ENCODE peak calls at places on chromosomes 6 and 20, in ten cellular contexts. N, I, A, H, S, R, M, Z, F and Y are unnamed samples.

GRCh38 chr6:33758807-33759206 is 12.1 kb upstream of the IP6K3 start:
- DNase-seq in N (no peak), I (no peak), A (no peak), H (no peak), S (peak; percentile 40), R (no peak), M (no peak), Z (no peak), F (no peak), Y (peak; percentile 54)

GRCh38 chr6:15663057-15663638 is 320 bp upstream of the DTNBP1 start:
- DNase-seq in N (peak; percentile 79), I (no peak), A (no peak), H (no peak), S (peak; percentile 74), R (no peak), M (peak; percentile 95), Z (no peak), F (peak; percentile 32), Y (peak; percentile 40)

GRCh38 chr6:83707829-83708545 is 914 bp downstream of the SNAP91 start:
- DNase-seq in N (peak; percentile 5), I (peak; percentile 65), A (no peak), H (no peak), S (peak; percentile 1), R (no peak), M (peak; percentile 69), Z (peak; percentile 50), F (peak; percentile 5), Y (no peak)

GRCh38 chr6:32196682-32197616 is 4.5 kb upstream of the GPSM3 start:
- DNase-seq in N (peak; percentile 53), I (peak; percentile 67), A (no peak), H (no peak), S (peak; percentile 50), R (peak; percentile 47), M (peak; percentile 56), Z (no peak), F (peak; percentile 6), Y (no peak)

GRCh38 chr6:26234421-26235239 is 130.4 kb upstream of the BTN3A2 start:
- DNase-seq in N (peak; percentile 89), I (peak; percentile 85), A (peak; percentile 73), H (no peak), S (peak; percentile 87), R (peak; percentile 90), M (peak; percentile 71), Z (peak; percentile 78), F (peak; percentile 69), Y (peak; percentile 70)

GRCh38 chr6:152271681-152272464 is 365.3 kb downstream of the SYNE1 start:
- DNase-seq in N (no peak), I (no peak), A (no peak), H (no peak), S (no peak), R (no peak), M (no peak), Z (no peak), F (peak; percentile 92), Y (peak; percentile 92)

GRCh38 chr20:8151371-8151770 is 19.3 kb downstream of the PLCB1 start:
- DNase-seq in N (peak; percentile 92), I (no peak), A (no peak), H (no peak), S (no peak), R (no peak), M (no peak), Z (no peak), F (peak; percentile 75), Y (no peak)

GRCh38 chr6:25050356-25050755 is 114.6 kb upstream of the RIPOR2 start:
- DNase-seq in N (peak; percentile 90), I (no peak), A (no peak), H (no peak), S (peak; percentile 92), R (no peak), M (no peak), Z (no peak), F (peak; percentile 90), Y (peak; percentile 68)

GRCh38 chr6:166822609-166823008 is 133.7 kb downstream of the RNASET2 start:
- DNase-seq in N (no peak), I (no peak), A (no peak), H (no peak), S (no peak), R (no peak), M (no peak), Z (no peak), F (no peak), Y (no peak)

GRCh38 chr20:46631212-46631869 is 19.9 kb downstream of the SLC13A3 start:
- DNase-seq in N (no peak), I (no peak), A (peak; percentile 66), H (no peak), S (peak; percentile 12), R (no peak), M (peak; percentile 39), Z (no peak), F (no peak), Y (peak; percentile 50)

GRCh38 chr6:129774697-129775447 is 64.9 kb upstream of the ARHGAP18 start:
- DNase-seq in N (peak; percentile 76), I (peak; percentile 93), A (peak; percentile 57), H (peak; percentile 69), S (peak; percentile 80), R (peak; percentile 86), M (peak; percentile 49), Z (peak; percentile 86), F (peak; percentile 61), Y (peak; percentile 70)

GRCh38 chr6:5582758-5583157 is 321.4 kb downstream of the FARS2 start:
- DNase-seq in N (no peak), I (no peak), A (no peak), H (no peak), S (peak; percentile 16), R (no peak), M (no peak), Z (no peak), F (no peak), Y (no peak)

GRCh38 chr6:169635345-169635744 is 66.5 kb downstream of the WDR27 start:
- DNase-seq in N (no peak), I (no peak), A (peak; percentile 15), H (no peak), S (no peak), R (no peak), M (peak; percentile 25), Z (no peak), F (no peak), Y (no peak)

DNA sequence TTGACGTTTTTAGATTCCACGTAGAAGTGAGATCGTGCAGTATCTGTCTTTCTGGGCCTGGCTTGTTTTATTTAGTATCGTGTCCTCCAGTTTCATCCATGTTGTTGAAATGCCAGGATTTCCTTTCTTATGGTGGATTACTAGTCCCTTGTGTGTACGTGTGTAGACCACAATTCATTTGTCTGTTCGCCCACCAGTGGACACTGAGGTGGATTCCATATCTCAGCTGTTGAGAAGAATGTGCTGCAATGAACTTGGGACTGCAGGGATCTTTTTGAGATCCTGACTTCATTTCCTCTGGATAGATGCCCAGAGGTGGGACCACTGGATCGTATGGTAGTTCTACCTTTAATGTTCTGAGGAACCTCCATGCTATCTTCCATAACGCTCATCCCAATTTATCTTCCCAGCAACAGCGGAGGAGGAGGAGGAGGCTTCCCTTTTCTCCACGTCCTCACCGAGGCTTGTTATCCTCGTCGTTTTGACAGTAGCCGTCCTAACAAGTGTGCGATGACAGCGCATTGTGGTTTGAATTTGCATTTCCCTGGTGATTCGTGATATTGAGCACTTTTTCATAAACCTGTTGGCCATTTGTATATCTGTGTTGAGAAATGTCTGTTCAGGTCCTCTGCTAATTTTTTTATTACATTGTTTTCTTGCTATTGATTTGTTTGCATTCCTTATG is 62.4 kb downstream of the CDH4 start:
- DNase-seq in N (no peak), I (no peak), A (no peak), H (no peak), S (no peak), R (no peak), M (no peak), Z (no peak), F (no peak), Y (peak; percentile 43)
- H3K27me3 ChIP-seq in N (no peaks in the 10 kb centered on the region), I (peaks cover 7% of the 10 kb centered on the region), A (peaks cover 7% of the 10 kb centered on the region), H (no peaks in the 10 kb centered on the region), S (no peaks in the 10 kb centered on the region), R (no peaks in the 10 kb centered on the region), M (no peaks in the 10 kb centered on the region), Z (no peaks in the 10 kb centered on the region), F (no peaks in the 10 kb centered on the region), Y (no peaks in the 10 kb centered on the region)

GRCh38 chr6:112195166-112195565 is 59.2 kb downstream of the LAMA4 start:
- DNase-seq in N (no peak), I (no peak), A (no peak), H (no peak), S (no peak), R (no peak), M (no peak), Z (no peak), F (no peak), Y (no peak)
- H3K36me3 ChIP-seq in N (peaks cover 27% of the 10 kb centered on the region), I (no peaks in the 10 kb centered on the region), A (peaks cover 9% of the 10 kb centered on the region), H (no peaks in the 10 kb centered on the region), S (peaks cover 98% of the 10 kb centered on the region), R (no peaks in the 10 kb centered on the region), M (no peaks in the 10 kb centered on the region), Z (peaks cover 7% of the 10 kb centered on the region), F (no peaks in the 10 kb centered on the region), Y (no peaks in the 10 kb centered on the region)

GRCh38 chr6:35774116-35774794 is 2.1 kb upstream of the CLPSL2 start:
- DNase-seq in N (no peak), I (no peak), A (no peak), H (no peak), S (no peak), R (no peak), M (no peak), Z (no peak), F (no peak), Y (no peak)
- H3K27me3 ChIP-seq in N (peaks cover 6% of the 10 kb centered on the region), I (peaks cover 14% of the 10 kb centered on the region), A (peaks cover 29% of the 10 kb centered on the region), H (no peaks in the 10 kb centered on the region), S (peaks cover 40% of the 10 kb centered on the region), R (no peaks in the 10 kb centered on the region), M (peaks cover 5% of the 10 kb centered on the region), Z (peaks cover 20% of the 10 kb centered on the region), F (peaks cover 9% of the 10 kb centered on the region), Y (peaks cover 3% of the 10 kb centered on the region)

GRCh38 chr6:36506617-36507016 is 40.7 kb downstream of the STK38 start:
- DNase-seq in N (no peak), I (no peak), A (no peak), H (no peak), S (no peak), R (no peak), M (no peak), Z (no peak), F (no peak), Y (no peak)

GRCh38 chr6:36505744-36506534 is 41.3 kb downstream of the STK38 start:
- DNase-seq in N (no peak), I (no peak), A (no peak), H (no peak), S (no peak), R (no peak), M (no peak), Z (no peak), F (no peak), Y (no peak)

GRCh38 chr6:36508532-36508931 is 38.7 kb downstream of the STK38 start:
- DNase-seq in N (no peak), I (no peak), A (no peak), H (no peak), S (no peak), R (no peak), M (no peak), Z (no peak), F (no peak), Y (no peak)

GRCh38 chr6:36501686-36502085 is 45.6 kb downstream of the STK38 start:
- DNase-seq in N (no peak), I (no peak), A (no peak), H (no peak), S (no peak), R (no peak), M (no peak), Z (no peak), F (peak; percentile 48), Y (no peak)

DNA sequence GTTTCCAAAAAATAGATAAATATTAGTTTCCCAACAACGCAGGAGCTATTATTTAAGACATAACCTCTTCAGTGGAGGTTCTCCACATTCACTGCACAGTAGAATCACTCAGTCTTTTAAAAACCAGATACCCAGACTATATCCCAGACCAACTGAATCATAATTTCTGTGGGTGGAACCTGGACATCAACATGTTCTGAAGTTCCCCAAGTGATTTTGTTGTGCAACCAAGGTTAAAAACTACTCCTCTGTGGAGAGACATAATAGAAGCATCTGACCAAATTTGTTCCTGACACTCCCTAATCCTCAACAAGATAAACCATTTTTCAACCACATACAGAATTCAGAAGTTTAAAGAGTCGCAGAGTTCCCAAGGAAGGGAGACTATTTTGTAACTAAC is 42.3 kb downstream of the STK38 start:
- DNase-seq in N (no peak), I (no peak), A (no peak), H (no peak), S (no peak), R (no peak), M (no peak), Z (no peak), F (peak; percentile 16), Y (no peak)
- H3K36me3 ChIP-seq in N (peaks cover 12% of the 10 kb centered on the region), I (no peaks in the 10 kb centered on the region), A (peaks cover 66% of the 10 kb centered on the region), H (peaks cover 17% of the 10 kb centered on the region), S (peaks cover 77% of the 10 kb centered on the region), R (no peaks in the 10 kb centered on the region), M (no peaks in the 10 kb centered on the region), Z (no peaks in the 10 kb centered on the region), F (peaks cover 11% of the 10 kb centered on the region), Y (peaks cover 7% of the 10 kb centered on the region)